ENCODE peak calls at places on chromosomes 2 and 18, in eight cellular contexts. A, Q, X, M, O, V, R and T are unnamed samples.

GRCh38 chr2:48954311-48954710 is 198.8 kb upstream of the LHCGR start:
- DNase-seq in V (no peak), A (no peak), R (no peak), M (no peak), Q (no peak), X (no peak), O (no peak), T (no peak)

GRCh38 chr18:63679820-63680606 is 18.3 kb upstream of the SERPINB3 start:
- DNase-seq in O (no peak), A (no peak), R (no peak), M (no peak), Q (no peak), V (no peak), X (no peak), T (no peak)

GRCh38 chr2:104850322-104851184 is 3.4 kb upstream of the POU3F3 start:
- DNase-seq in Q (peak; percentile 35), X (no peak), V (peak; percentile 56), O (no peak), R (no peak), A (no peak), M (no peak), T (no peak)

GRCh38 chr2:133884739-133885381 is 316.6 kb upstream of the NCKAP5 start:
- DNase-seq in V (no peak), A (peak; percentile 54), M (no peak), O (no peak), R (no peak), X (no peak), Q (no peak), T (no peak)

GRCh38 chr2:97851172-97851571 is 137.8 kb downstream of the ZAP70 start:
- DNase-seq in A (no peak), Q (no peak), R (no peak), M (no peak), V (no peak), X (no peak), O (no peak), T (no peak)

GRCh38 chr2:30412392-30413321 is 34.4 kb upstream of the LCLAT1 start:
- DNase-seq in O (no peak), Q (no peak), V (no peak), R (peak; percentile 87), X (no peak), M (no peak), A (no peak), T (no peak)

GRCh38 chr2:162890690-162891311 is 52.2 kb upstream of the KCNH7 start:
- DNase-seq in V (no peak), X (no peak), Q (no peak), A (peak; percentile 71), R (no peak), O (peak; percentile 38), M (peak; percentile 27), T (no peak)

GRCh38 chr2:48514591-48514990 is 15.4 kb upstream of the STON1 start:
- DNase-seq in X (no peak), M (no peak), Q (no peak), R (no peak), O (no peak), A (no peak), V (no peak), T (no peak)

GRCh38 chr2:207149253-207150213 is 16.2 kb downstream of the KLF7 start:
- DNase-seq in V (no peak), O (no peak), M (no peak), A (no peak), Q (no peak), R (peak; percentile 43), X (no peak), T (no peak)

GRCh38 chr2:234502285-234502918 is 5.5 kb upstream of the ARL4C start:
- DNase-seq in M (peak; percentile 64), V (no peak), R (no peak), Q (no peak), O (peak; percentile 15), X (no peak), A (peak; percentile 90), T (no peak)

GRCh38 chr2:37117566-37117965 is 33.2 kb downstream of the GPATCH11 start:
- DNase-seq in V (no peak), Q (no peak), O (no peak), X (no peak), R (no peak), M (no peak), A (no peak), T (no peak)

DNA sequence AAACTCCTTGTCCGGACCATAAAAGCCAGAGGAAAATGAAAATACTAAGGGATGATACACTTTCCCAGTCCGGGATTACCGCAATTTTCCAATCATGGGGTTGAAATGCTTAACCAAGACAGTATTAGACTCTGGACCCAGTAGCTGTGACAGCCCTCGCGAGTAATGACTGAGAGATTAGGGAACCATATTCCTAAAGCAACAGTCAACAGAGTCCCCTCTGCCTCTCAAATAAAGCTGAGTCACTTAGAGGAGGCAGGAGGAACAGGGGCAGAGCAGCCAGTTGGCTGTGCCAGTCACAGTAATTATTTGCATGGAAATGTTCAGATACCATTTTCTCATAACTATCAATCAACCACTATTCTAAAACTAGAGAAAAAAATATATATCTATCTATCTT is 34.9 kb downstream of the GPATCH11 start:
- DNase-seq in X (no peak), M (no peak), A (no peak), O (no peak), R (no peak), Q (no peak), V (no peak), T (no peak)
- H3K4me1 ChIP-seq in X (no peaks in the 10 kb centered on the region), M (no peaks in the 10 kb centered on the region), A (no peaks in the 10 kb centered on the region), O (no peaks in the 10 kb centered on the region), R (no peaks in the 10 kb centered on the region), Q (no peaks in the 10 kb centered on the region), V (no peaks in the 10 kb centered on the region), T (no peaks in the 10 kb centered on the region)

DNA sequence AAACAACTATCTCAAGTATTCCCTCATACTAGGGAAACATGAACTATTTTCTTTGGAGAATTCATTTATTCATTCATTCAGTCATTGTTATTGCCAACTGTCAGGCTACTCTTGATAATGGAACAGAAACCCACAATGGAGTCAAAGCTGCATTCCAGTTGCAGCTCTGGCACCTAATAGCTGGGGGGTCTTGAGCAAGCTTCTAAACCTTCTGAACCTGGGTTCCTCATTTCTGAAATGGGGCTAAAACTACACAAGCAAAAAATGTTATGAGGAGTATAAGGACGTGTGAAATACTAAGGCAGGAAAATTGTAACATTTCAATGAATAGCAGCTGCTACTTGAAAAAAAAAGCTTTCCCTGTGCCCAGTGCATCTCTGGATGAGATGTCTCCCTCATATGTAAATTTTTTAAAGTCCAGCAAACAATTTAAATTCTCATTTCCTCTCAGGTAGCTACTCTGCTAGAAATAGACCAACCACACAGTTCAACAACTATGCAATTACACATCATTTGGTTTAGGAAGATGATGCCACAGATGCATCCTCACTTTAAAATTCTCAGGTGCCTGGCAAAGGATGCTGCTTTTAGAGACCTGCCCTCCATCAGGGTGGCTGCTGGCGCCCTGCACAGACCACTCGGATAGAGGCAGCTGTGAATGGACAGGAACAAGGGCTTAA is 38.5 kb downstream of the SPRED2 start:
- DNase-seq in X (no peak), M (no peak), R (no peak), V (no peak), O (no peak), Q (no peak), A (no peak), T (no peak)
- H3K4me1 ChIP-seq in X (peaks cover 42% of the 10 kb centered on the region), M (peaks cover 12% of the 10 kb centered on the region), R (no peaks in the 10 kb centered on the region), V (no peaks in the 10 kb centered on the region), O (peaks cover 16% of the 10 kb centered on the region), Q (peaks cover 42% of the 10 kb centered on the region), A (peaks cover 47% of the 10 kb centered on the region), T (peaks cover 30% of the 10 kb centered on the region)

DNA sequence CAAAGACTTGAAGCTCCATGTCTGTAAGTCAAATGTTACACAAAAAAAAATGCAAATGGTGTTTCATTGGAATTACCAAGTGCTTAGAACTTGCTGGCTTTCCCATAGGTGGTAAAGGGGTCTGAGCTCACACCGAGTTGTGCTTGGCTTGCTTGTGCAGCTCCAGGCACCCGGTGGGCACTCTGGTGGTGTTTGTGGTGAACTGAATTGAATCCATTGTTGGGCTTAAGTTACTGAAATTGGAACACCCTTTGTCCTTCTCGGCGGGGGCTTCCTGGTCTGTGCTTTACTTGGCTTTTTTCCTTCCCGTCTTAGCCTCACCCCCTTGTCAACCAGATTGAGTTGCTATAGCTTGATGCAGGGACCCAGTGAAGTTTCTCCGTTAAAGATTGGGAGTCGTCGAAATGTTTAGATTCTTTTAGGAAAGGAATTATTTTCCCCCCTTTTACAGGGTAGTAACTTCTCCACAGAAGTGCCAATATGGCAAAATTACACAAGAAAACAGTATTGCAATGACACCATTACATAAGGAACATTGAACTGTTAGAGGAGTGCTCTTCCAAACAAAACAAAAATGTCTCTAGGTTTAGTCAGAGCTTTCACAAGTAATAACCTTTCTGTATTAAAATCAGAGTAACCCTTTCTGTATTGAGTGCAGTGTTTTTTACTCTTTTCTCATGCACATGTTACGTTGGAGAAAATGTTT is 97.9 kb upstream of the IL1R2 start:
- DNase-seq in V (peak; percentile 81), A (no peak), Q (no peak), R (no peak), M (no peak), O (no peak), X (no peak), T (no peak)
- H3K4me1 ChIP-seq in V (peaks cover 9% of the 10 kb centered on the region), A (no peaks in the 10 kb centered on the region), Q (peaks cover 19% of the 10 kb centered on the region), R (no peaks in the 10 kb centered on the region), M (peaks cover 3% of the 10 kb centered on the region), O (no peaks in the 10 kb centered on the region), X (peaks cover 9% of the 10 kb centered on the region), T (no peaks in the 10 kb centered on the region)

DNA sequence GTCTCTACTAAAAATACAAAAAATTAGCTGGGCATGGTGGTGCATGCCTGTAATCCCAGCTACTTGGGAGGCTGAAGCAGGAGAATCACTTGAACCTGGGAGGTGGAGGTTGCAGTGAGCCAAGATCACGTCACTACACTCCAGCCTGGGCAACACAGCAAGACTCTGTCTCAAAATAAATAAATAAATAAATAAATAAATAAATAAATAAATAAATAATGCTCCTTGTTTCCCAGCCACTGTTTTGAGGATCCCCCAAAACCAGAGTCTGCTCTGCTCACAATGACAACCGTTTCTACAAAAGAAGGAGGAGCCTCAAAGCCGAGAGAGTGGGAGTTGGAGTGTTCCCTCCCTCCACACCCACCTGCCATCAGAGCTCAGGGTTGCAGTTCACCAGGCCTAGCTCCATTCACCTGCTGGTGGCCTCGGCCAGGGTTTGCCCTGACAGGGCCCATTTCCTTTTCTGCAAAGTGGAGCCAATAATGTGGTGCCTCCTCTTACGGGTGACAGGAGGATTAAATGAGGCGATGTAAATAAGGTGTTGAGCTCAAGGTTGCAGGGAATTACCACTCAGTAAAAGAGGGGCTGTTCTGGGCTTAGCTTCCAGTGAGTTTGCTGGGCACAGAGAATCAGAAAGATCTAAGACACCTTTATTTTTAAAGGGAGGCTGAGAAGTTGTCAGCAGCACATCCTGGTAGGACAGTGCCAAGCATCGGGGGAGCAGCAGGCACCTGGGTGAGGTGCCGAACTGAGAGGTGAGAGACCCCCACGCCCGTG is 25.5 kb downstream of the CRACDL start:
- DNase-seq in V (no peak), R (no peak), A (no peak), O (no peak), M (no peak), X (peak; percentile 23), Q (no peak), T (no peak)
- H3K4me1 ChIP-seq in V (no peaks in the 10 kb centered on the region), R (no peaks in the 10 kb centered on the region), A (peaks cover 58% of the 10 kb centered on the region), O (peaks cover 35% of the 10 kb centered on the region), M (no peaks in the 10 kb centered on the region), X (peaks cover 28% of the 10 kb centered on the region), Q (peaks cover 47% of the 10 kb centered on the region), T (peaks cover 13% of the 10 kb centered on the region)